ENCODE peak calls at places on chromosomes 3 and 15, in nine cellular contexts. E is fibroblast of mammary gland; A is GDM1; N is activated CD4-positive, alpha-beta T cell treated with anti-CD3 and anti-CD28 coated beads for 1 hour; S is activated naive CD8-positive, alpha-beta T cell treated with anti-CD3 and anti-CD28 coated beads, Interleukin-2, amount 50 U/mL, for 16 hours; O is Daoy; H is stimulated activated CD4-positive, alpha-beta T cell treated with anti-CD3 and anti-CD28 coated beads, Interleukin-1b, Interleukin-23, amount 100 ng/mL, for 24 hours; W is activated CD8-positive, alpha-beta memory T cell treated with anti-CD3 and anti-CD28 coated beads for 24 hours; F is substantia nigra. D is an unnamed sample.

GRCh38 chr3:50257990-50258389 is 11.0 kb upstream of the SEMA3B start:
- DNase-seq in E (no peak), A (no peak), N (no peak), S (no peak), O (no peak), H (no peak), W (no peak), F (peak), D (no peak)

GRCh38 chr3:143849854-143850549 is 1.7 kb upstream of the SLC9A9 start:
- DNase-seq in E (peak), A (no peak), N (no peak), S (no peak), O (no peak), H (no peak), W (no peak), F (no peak), D (peak)

GRCh38 chr3:4306860-4307259 is 3.7 kb downstream of the SETMAR start:
- DNase-seq in E (peak), A (no peak), N (no peak), S (no peak), O (no peak), H (no peak), W (no peak), F (no peak), D (no peak)

GRCh38 chr3:138400651-138401070 is 33.8 kb upstream of the ESYT3 start:
- DNase-seq in E (no peak), A (no peak), N (no peak), S (no peak), O (no peak), H (no peak), W (no peak), F (no peak), D (no peak)

GRCh38 chr3:46566040-46566631 is at the start of gene LRRC2:
- DNase-seq in E (peak), A (no peak), N (peak), S (no peak), O (peak), H (no peak), W (peak), F (peak), D (no peak)

GRCh38 chr3:167346171-167346570 is 33.9 kb downstream of the ZBBX start:
- DNase-seq in E (no peak), A (no peak), N (no peak), S (no peak), O (no peak), H (no peak), W (no peak), F (no peak), D (no peak)

GRCh38 chr3:170137971-170138370 is 43.6 kb downstream of the PHC3 start:
- DNase-seq in E (peak), A (no peak), N (no peak), S (no peak), O (no peak), H (no peak), W (no peak), F (no peak), D (no peak)

GRCh38 chr3:14481646-14482036 is 58.5 kb downstream of the GRIP2 start:
- DNase-seq in E (no peak), A (no peak), N (no peak), S (no peak), O (no peak), H (no peak), W (no peak), F (no peak), D (no peak)

GRCh38 chr15:67836955-67837354 is 2.9 kb downstream of the RNU6-1 start:
- DNase-seq in E (no peak), A (no peak), N (no peak), S (no peak), O (no peak), H (no peak), W (no peak), F (no peak), D (no peak)

GRCh38 chr3:164687211-164687610 is 391.1 kb downstream of the SI start:
- DNase-seq in E (no peak), A (no peak), N (no peak), S (no peak), O (no peak), H (no peak), W (no peak), F (no peak), D (no peak)

GRCh38 chr3:157408499-157409149 is 28.0 kb upstream of the PTX3 start:
- DNase-seq in E (no peak), A (no peak), N (no peak), S (no peak), O (no peak), H (no peak), W (no peak), F (no peak), D (no peak)